ENCODE peak calls at places on chromosomes 12 and 14, in six cellular contexts. I, U, R, F, W and Q are unnamed samples.

GRCh38 chr12:25557830-25558436 is 4.8 kb upstream of the LMNTD1 start:
- DNase-seq in I (no peak), U (peak; percentile 54), R (no peak), F (peak; percentile 43), W (peak; percentile 37), Q (peak; percentile 14)

GRCh38 chr12:52528641-52529143 is 8.5 kb upstream of the KRT5 start:
- DNase-seq in I (no peak), U (no peak), R (no peak), F (no peak), W (no peak), Q (no peak)

GRCh38 chr12:2752676-2753371 is 41.9 kb upstream of the FKBP4 start:
- DNase-seq in I (peak; percentile 97), U (peak; percentile 85), R (peak; percentile 96), F (peak; percentile 57), W (peak; percentile 70), Q (peak; percentile 92)

GRCh38 chr14:61420326-61420725 is 98.9 kb downstream of the PRKCH start:
- DNase-seq in I (no peak), U (peak; percentile 76), R (no peak), F (peak; percentile 5), W (no peak), Q (no peak)

GRCh38 chr14:49767473-49768300 is at the start of gene KLHDC2:
- DNase-seq in I (peak; percentile 86), U (peak; percentile 92), R (peak; percentile 88), F (peak; percentile 88), W (peak; percentile 90), Q (peak; percentile 83)

GRCh38 chr12:118307069-118307954 is 65.4 kb downstream of the TAOK3 start:
- DNase-seq in I (no peak), U (no peak), R (no peak), F (peak; percentile 95), W (peak; percentile 91), Q (no peak)

GRCh38 chr14:48954446-48954845 is 631.7 kb downstream of the RPS29 start:
- DNase-seq in I (no peak), U (no peak), R (no peak), F (no peak), W (no peak), Q (no peak)

GRCh38 chr14:105474478-105475268 is at the start of gene CRIP2:
- DNase-seq in I (peak; percentile 73), U (peak; percentile 54), R (no peak), F (peak; percentile 10), W (peak; percentile 63), Q (no peak)

GRCh38 chr12:42673535-42673934 is 84.0 kb upstream of the PRICKLE1 start:
- DNase-seq in I (no peak), U (no peak), R (no peak), F (no peak), W (no peak), Q (no peak)

GRCh38 chr14:86321151-86321550 is 791.2 kb downstream of the FLRT2 start:
- DNase-seq in I (no peak), U (no peak), R (no peak), F (peak; percentile 49), W (no peak), Q (no peak)

GRCh38 chr12:132424118-132424438 is 65.9 kb upstream of the FBRSL1 start:
- DNase-seq in I (no peak), U (peak; percentile 40), R (no peak), F (no peak), W (no peak), Q (peak; percentile 78)

GRCh38 chr12:67709367-67709954 is 60.9 kb downstream of the DYRK2 start:
- DNase-seq in I (no peak), U (no peak), R (no peak), F (no peak), W (no peak), Q (no peak)

GRCh38 chr12:19482551-19483109 is 43.3 kb downstream of the AEBP2 start:
- DNase-seq in I (peak; percentile 61), U (peak; percentile 78), R (peak; percentile 79), F (no peak), W (peak; percentile 30), Q (no peak)

GRCh38 chr12:51951843-51952722 is 584 bp downstream of the ACVR1B start:
- DNase-seq in I (peak; percentile 68), U (peak; percentile 56), R (peak; percentile 61), F (no peak), W (no peak), Q (no peak)

GRCh38 chr12:130498589-130499385 is 161.1 kb downstream of the PIWIL1 start:
- DNase-seq in I (no peak), U (no peak), R (no peak), F (no peak), W (no peak), Q (no peak)

GRCh38 chr12:129202109-129202814 is 349.0 kb downstream of the GLT1D1 start:
- DNase-seq in I (no peak), U (peak; percentile 19), R (no peak), F (no peak), W (no peak), Q (no peak)

GRCh38 chr12:101051901-101052550 is 158.0 kb downstream of the SLC5A8 start:
- DNase-seq in I (no peak), U (no peak), R (no peak), F (peak; percentile 81), W (peak; percentile 87), Q (no peak)

GRCh38 chr12:111529424-111530368 is 69.4 kb downstream of the ATXN2 start:
- DNase-seq in I (peak; percentile 64), U (peak; percentile 87), R (peak; percentile 79), F (peak; percentile 59), W (peak; percentile 74), Q (peak; percentile 56)

GRCh38 chr12:28484157-28484556 is 293.9 kb downstream of the CCDC91 start:
- DNase-seq in I (no peak), U (no peak), R (no peak), F (no peak), W (no peak), Q (no peak)

GRCh38 chr12:56682323-56682722 is 5.8 kb downstream of the PTGES3 start:
- DNase-seq in I (no peak), U (no peak), R (peak; percentile 23), F (no peak), W (no peak), Q (no peak)

GRCh38 chr12:46388427-46388992 is 15.9 kb upstream of the SLC38A2 start:
- DNase-seq in I (no peak), U (no peak), R (no peak), F (peak; percentile 71), W (no peak), Q (no peak)

GRCh38 chr12:46386360-46386867 is 13.8 kb upstream of the SLC38A2 start:
- DNase-seq in I (no peak), U (no peak), R (no peak), F (peak; percentile 98), W (peak; percentile 88), Q (no peak)

GRCh38 chr12:46389130-46389616 is 16.6 kb upstream of the SLC38A2 start:
- DNase-seq in I (no peak), U (no peak), R (no peak), F (peak; percentile 87), W (peak; percentile 75), Q (no peak)

GRCh38 chr12:46386877-46387629 is 14.5 kb upstream of the SLC38A2 start:
- DNase-seq in I (no peak), U (peak; percentile 67), R (peak; percentile 61), F (peak; percentile 78), W (peak; percentile 77), Q (no peak)

DNA sequence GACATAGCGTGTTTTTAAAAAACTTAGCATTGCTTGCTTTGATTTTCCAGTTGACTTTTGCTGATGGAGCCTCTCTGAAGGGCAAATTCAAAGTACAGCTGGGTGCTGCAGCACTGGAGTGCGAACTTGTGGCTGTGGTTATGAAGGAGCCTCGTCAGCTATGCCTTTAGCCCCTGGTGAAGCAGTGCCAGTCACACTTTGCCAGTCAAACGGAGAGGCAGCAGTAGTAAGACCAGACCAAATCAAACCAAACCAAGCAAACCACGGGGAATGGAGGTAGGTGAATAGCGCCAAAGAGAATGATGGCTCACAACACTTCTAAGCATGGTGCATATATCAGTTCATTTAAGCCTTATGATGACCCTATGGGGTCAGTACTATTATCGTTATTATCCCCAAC is 15.1 kb upstream of the SLC38A2 start:
- DNase-seq in I (no peak), U (no peak), R (no peak), F (no peak), W (no peak), Q (no peak)
- H3K23ac ChIP-seq in I (no peak overlapping the region), U (no peak overlapping the region), R (no peak overlapping the region), F (peak overlapping the region; percentile 96), W (no peak overlapping the region), Q (no peak overlapping the region)

DNA sequence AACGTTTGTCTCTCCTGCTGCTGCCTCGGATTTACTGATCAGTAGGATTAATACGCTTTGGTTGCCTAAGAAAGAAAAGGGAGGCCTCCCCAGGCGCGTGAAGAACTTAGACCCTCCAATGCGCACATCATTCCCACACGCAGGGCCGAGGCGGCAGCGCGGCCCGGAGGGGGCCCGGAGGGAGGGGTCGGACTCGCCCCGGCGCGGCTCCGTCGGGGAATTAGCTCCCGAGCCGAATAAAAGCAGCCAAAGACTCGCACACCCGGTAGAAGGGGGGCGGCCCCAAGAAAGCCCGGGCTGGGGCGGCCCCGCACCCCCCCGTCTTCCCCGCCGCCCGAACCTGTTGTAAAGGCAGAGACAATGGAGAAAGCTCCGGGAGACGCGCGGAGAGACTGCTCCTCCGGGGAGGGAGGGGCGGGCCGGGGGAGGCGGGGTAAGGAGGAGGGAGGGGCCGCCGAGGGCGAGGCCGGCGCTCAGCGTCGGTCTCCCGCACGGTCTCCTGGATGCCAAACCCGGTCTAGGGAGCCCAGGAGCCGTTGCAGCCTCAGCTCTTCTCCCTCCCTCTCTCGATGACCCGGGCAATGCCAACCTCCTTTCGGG is at the start of gene NELL2:
- DNase-seq in I (peak; percentile 83), U (peak; percentile 84), R (peak; percentile 92), F (no peak), W (peak; percentile 19), Q (peak; percentile 91)
- H2BK15ac ChIP-seq in I (peak within 1 kb of the TSS; percentile 97), U (no peak within 1 kb of the TSS), R (no peak within 1 kb of the TSS), F (no peak within 1 kb of the TSS), W (no peak within 1 kb of the TSS), Q (peak within 1 kb of the TSS; percentile 83)

DNA sequence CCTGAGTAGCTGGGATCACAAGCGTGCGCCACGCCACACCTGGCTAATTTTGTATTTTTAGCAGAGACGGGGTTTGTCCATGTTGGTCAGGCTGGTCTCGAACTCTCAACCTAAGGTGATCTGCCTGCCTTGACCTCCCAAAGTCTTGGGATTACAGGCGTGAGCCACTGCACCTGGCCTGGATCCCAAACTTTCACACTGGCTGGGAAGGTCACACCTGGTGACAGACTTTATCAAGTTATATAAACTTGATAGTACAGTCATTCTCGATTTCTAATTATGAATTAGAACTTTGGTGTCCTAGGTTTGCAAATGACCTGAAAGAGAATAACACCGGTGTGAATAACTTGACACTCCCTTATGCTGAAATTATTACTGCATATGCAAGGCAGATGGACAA is 6.0 kb downstream of the PLBD1 start:
- DNase-seq in I (no peak), U (no peak), R (no peak), F (no peak), W (no peak), Q (no peak)
- H3K23ac ChIP-seq in I (no peak overlapping the region), U (no peak overlapping the region), R (no peak overlapping the region), F (no peak overlapping the region), W (no peak overlapping the region), Q (no peak overlapping the region)

GRCh38 chr12:58369576-58369975 is 428.2 kb downstream of the ATP23 start:
- DNase-seq in I (no peak), U (no peak), R (no peak), F (peak; percentile 20), W (no peak), Q (no peak)

GRCh38 chr12:58365087-58365390 is 423.7 kb downstream of the ATP23 start:
- DNase-seq in I (no peak), U (no peak), R (no peak), F (no peak), W (no peak), Q (no peak)

GRCh38 chr12:58367041-58367440 is 425.7 kb downstream of the ATP23 start:
- DNase-seq in I (no peak), U (no peak), R (no peak), F (peak; percentile 55), W (no peak), Q (no peak)

GRCh38 chr12:58364389-58365086 is 423.2 kb downstream of the ATP23 start:
- DNase-seq in I (no peak), U (peak; percentile 56), R (no peak), F (peak; percentile 99), W (peak; percentile 97), Q (no peak)

GRCh38 chr12:58368001-58368400 is 426.6 kb downstream of the ATP23 start:
- DNase-seq in I (no peak), U (no peak), R (no peak), F (no peak), W (no peak), Q (no peak)
- H2BK15ac ChIP-seq in I (no peak overlapping the region), U (no peak overlapping the region), R (no peak overlapping the region), F (peak overlapping the region; percentile 37), W (no peak overlapping the region), Q (no peak overlapping the region)